ENCODE peak calls at places on chromosomes 12 and 14, in ten cellular contexts. V is substantia nigra; M is activated T-cell treated with anti-CD3 and anti-CD28 coated beads for 48 hours; C is stimulated activated CD4-positive, alpha-beta T cell treated with anti-CD3 and anti-CD28 coated beads, Interleukin-4, amount 100 ng/mL, for 24 hours; H is iris pigment epithelial cell; S is T-cell; O is trophoblast cell; B is NCI-H510A treated with DMSO at 0.1 percent for 48 hours; Y is posterior vena cava; Q is mesendoderm. I is an unnamed sample.

GRCh38 chr12:94289551-94290312 is 141.4 kb downstream of the PLXNC1 start:
- DNase-seq in Q (peak), B (no peak), H (peak), O (peak), C (no peak), M (no peak), S (no peak), Y (peak), V (no peak), I (peak)

GRCh38 chr12:93090768-93091172 is 161.7 kb upstream of the EEA1 start:
- DNase-seq in S (no peak), B (no peak), M (no peak), Q (no peak), Y (no peak), H (peak), V (no peak), O (no peak), C (no peak), I (peak)

GRCh38 chr12:47943492-47944359 is 19.7 kb upstream of the TMEM106C start:
- DNase-seq in B (no peak), O (no peak), S (no peak), C (no peak), M (no peak), Q (no peak), H (no peak), V (no peak), Y (no peak), I (no peak)

GRCh38 chr14:69675877-69676416 is 64.6 kb downstream of the SUSD6 start:
- DNase-seq in V (no peak), H (no peak), B (no peak), C (peak), O (no peak), Q (no peak), M (no peak), S (no peak), Y (no peak), I (no peak)

GRCh38 chr12:50509009-50509663 is 4.4 kb downstream of the DIP2B start:
- DNase-seq in H (no peak), Y (no peak), M (no peak), V (no peak), B (no peak), C (no peak), S (no peak), Q (no peak), O (peak), I (no peak)

GRCh38 chr12:95740751-95741150 is 49.8 kb downstream of the NTN4 start:
- DNase-seq in Q (no peak), B (no peak), Y (no peak), C (no peak), V (no peak), S (no peak), H (no peak), O (no peak), M (no peak), I (no peak)

GRCh38 chr12:48979602-48980388 is 1.7 kb downstream of the WNT1 start:
- DNase-seq in Q (no peak), V (no peak), B (no peak), S (no peak), H (no peak), C (peak), Y (peak), M (no peak), O (no peak), I (no peak)

GRCh38 chr12:53381739-53382630 is 2.0 kb downstream of the SP1 start:
- DNase-seq in Q (peak), H (peak), O (peak), Y (peak), V (peak), M (no peak), S (peak), B (no peak), C (peak), I (peak)

GRCh38 chr12:53743277-53744129 is 8.3 kb downstream of the CISTR start:
- DNase-seq in Q (peak), V (peak), M (no peak), O (peak), S (peak), B (peak), Y (no peak), C (peak), H (peak), I (peak)

GRCh38 chr12:80941916-80942315 is 4.2 kb upstream of the LIN7A start:
- DNase-seq in M (no peak), Q (no peak), H (no peak), B (no peak), C (no peak), S (no peak), V (no peak), Y (no peak), O (no peak), I (no peak)

GRCh38 chr14:62308316-62308715 is 546.1 kb downstream of the SNAPC1 start:
- DNase-seq in M (no peak), B (no peak), C (no peak), S (no peak), Y (no peak), Q (no peak), V (no peak), O (no peak), H (no peak), I (no peak)

GRCh38 chr12:9701380-9702154 is 31.3 kb downstream of the CLECL1 start:
- DNase-seq in M (no peak), H (no peak), Y (no peak), V (no peak), C (peak), B (no peak), Q (no peak), O (no peak), S (peak), I (no peak)

GRCh38 chr14:103521438-103521961 is 1.1 kb downstream of the CKB start:
- DNase-seq in S (no peak), O (no peak), C (no peak), M (no peak), Q (no peak), B (peak), H (no peak), Y (no peak), V (no peak), I (no peak)

GRCh38 chr14:55901281-55901680 is 216.9 kb upstream of the PELI2 start:
- DNase-seq in Y (no peak), M (no peak), C (no peak), B (no peak), V (no peak), H (no peak), S (no peak), O (no peak), Q (no peak), I (no peak)

GRCh38 chr14:75905505-75905904 is 76.3 kb downstream of the TGFB3 start:
- DNase-seq in O (peak), Y (no peak), S (no peak), Q (no peak), H (peak), V (peak), B (no peak), M (no peak), C (no peak), I (no peak)

GRCh38 chr14:69580009-69580577 is 5.4 kb upstream of the CCDC177 start:
- DNase-seq in Y (no peak), B (peak), O (peak), Q (peak), V (no peak), S (no peak), C (peak), M (no peak), H (peak), I (peak)

GRCh38 chr14:91300957-91301356 is 56.5 kb upstream of the GPR68 start:
- DNase-seq in V (no peak), M (no peak), Y (no peak), Q (no peak), O (no peak), H (no peak), S (no peak), B (no peak), C (no peak), I (no peak)

GRCh38 chr12:67151891-67152290 is 117.3 kb upstream of the CAND1 start:
- DNase-seq in O (no peak), C (no peak), Y (no peak), H (no peak), B (no peak), M (no peak), S (no peak), Q (no peak), V (no peak), I (no peak)

GRCh38 chr14:83255015-83255726 is 1721.5 kb upstream of the SEL1L start:
- DNase-seq in B (no peak), C (no peak), S (no peak), O (peak), M (no peak), Y (no peak), Q (no peak), V (no peak), H (peak), I (no peak)

GRCh38 chr14:59015482-59015881 is 173.0 kb upstream of the DAAM1 start:
- DNase-seq in S (no peak), C (no peak), H (no peak), Q (peak), M (no peak), B (no peak), Y (no peak), V (no peak), O (no peak), I (no peak)

GRCh38 chr12:64995831-64996230 is 125.3 kb downstream of the WIF1 start:
- DNase-seq in B (no peak), O (peak), Q (no peak), H (peak), Y (no peak), S (no peak), C (no peak), M (no peak), V (no peak), I (no peak)

GRCh38 chr14:30757082-30757481 is 117.3 kb upstream of the COCH start:
- DNase-seq in M (no peak), H (no peak), Y (no peak), B (no peak), C (no peak), S (no peak), Q (no peak), V (no peak), O (no peak), I (no peak)

GRCh38 chr12:57224973-57225679 is 4.4 kb upstream of the SHMT2 start:
- DNase-seq in C (peak), Y (no peak), S (peak), B (peak), Q (peak), H (peak), O (peak), V (peak), M (peak), I (no peak)

GRCh38 chr12:122437656-122438121 is 15.2 kb upstream of the CLIP1 start:
- DNase-seq in C (no peak), V (peak), Q (no peak), O (no peak), H (peak), M (no peak), B (no peak), S (no peak), Y (peak), I (peak)

GRCh38 chr14:22915886-22916521 is 2.9 kb downstream of the RBM23 start:
- DNase-seq in O (peak), S (no peak), Y (no peak), Q (no peak), V (no peak), H (peak), C (no peak), B (no peak), M (no peak), I (no peak)

GRCh38 chr14:75229923-75230792 is 48.5 kb upstream of the FOS start:
- DNase-seq in V (no peak), Y (peak), M (peak), B (peak), O (peak), S (peak), H (peak), C (peak), Q (peak), I (peak)

GRCh38 chr14:96056509-96057422 is 17.6 kb downstream of the C14orf132 start:
- DNase-seq in S (no peak), V (no peak), M (no peak), B (peak), O (peak), Y (no peak), Q (peak), H (no peak), C (no peak), I (no peak)

GRCh38 chr14:101034986-101035385 is 131.5 kb upstream of the RTL1 start:
- DNase-seq in M (no peak), C (no peak), Q (no peak), H (no peak), S (no peak), O (no peak), Y (peak), B (no peak), V (no peak), I (no peak)

GRCh38 chr14:21048638-21049037 is 6.5 kb downstream of the RNASE7 start:
- DNase-seq in V (no peak), H (no peak), M (no peak), Q (no peak), C (no peak), B (no peak), O (no peak), Y (no peak), S (no peak), I (no peak)

GRCh38 chr12:32027684-32028355 is 68.6 kb downstream of the RESF1 start:
- DNase-seq in B (no peak), S (no peak), V (no peak), Y (no peak), O (no peak), M (no peak), C (no peak), Q (no peak), H (no peak), I (no peak)

GRCh38 chr12:27025116-27025515 is 2.8 kb downstream of the MED21 start:
- DNase-seq in V (no peak), Y (no peak), B (no peak), C (no peak), S (no peak), H (peak), O (no peak), Q (no peak), M (no peak), I (no peak)

GRCh38 chr12:64450711-64451486 is 1.0 kb upstream of the TBK1 start:
- DNase-seq in S (no peak), V (peak), Q (peak), C (no peak), O (peak), B (peak), H (peak), M (no peak), Y (no peak), I (no peak)

GRCh38 chr14:34043627-34044372 is 92.9 kb upstream of the EGLN3 start:
- DNase-seq in B (peak), O (peak), Q (peak), H (no peak), M (peak), C (peak), Y (no peak), S (peak), V (no peak), I (peak)

GRCh38 chr12:25121916-25122315 is 73.0 kb downstream of the DNAI7 start:
- DNase-seq in Y (no peak), M (no peak), Q (no peak), O (no peak), V (no peak), C (no peak), S (no peak), H (peak), B (no peak), I (no peak)

GRCh38 chr12:130160711-130161231 is 1.5 kb upstream of the FZD10 start:
- DNase-seq in O (no peak), M (no peak), Q (no peak), H (no peak), Y (peak), S (no peak), B (no peak), V (no peak), C (no peak), I (no peak)

GRCh38 chr12:169528-170360 is 44.2 kb downstream of the SLC6A12 start:
- DNase-seq in O (no peak), Y (no peak), S (no peak), C (no peak), H (no peak), Q (peak), V (no peak), B (no peak), M (no peak), I (no peak)

GRCh38 chr12:98418357-98419075 is 96.9 kb upstream of the TMPO start:
- DNase-seq in B (no peak), V (no peak), M (no peak), C (no peak), H (peak), O (peak), Y (peak), Q (peak), S (no peak), I (peak)

GRCh38 chr14:59464651-59465569 is at the start of gene GPR135:
- DNase-seq in S (peak), Q (peak), V (peak), H (peak), B (peak), Y (peak), C (peak), O (peak), M (peak), I (no peak)

I was measured in NCI-H226.